ENCODE peak calls at places on chromosomes 3 and 15, in ten cellular contexts. K, Z, G, N, A, H, E, X, I and P are unnamed samples.

GRCh38 chr3:1960506-1960905 is 138.2 kb upstream of the CNTN4 start:
- DNase-seq in X (no peak), A (no peak), Z (no peak), G (no peak), K (no peak), H (no peak), N (no peak), E (no peak), I (no peak), P (no peak)

GRCh38 chr15:52466134-52466701 is 62.5 kb downstream of the MYO5A start:
- DNase-seq in E (no peak), N (no peak), A (peak; percentile 86), K (no peak), Z (peak; percentile 16), G (peak; percentile 76), I (no peak), H (no peak), X (no peak), P (no peak)

GRCh38 chr3:39707314-39707909 is 102.0 kb upstream of the MYRIP start:
- DNase-seq in X (no peak), Z (peak; percentile 59), K (peak; percentile 57), N (no peak), A (no peak), I (peak; percentile 56), E (no peak), G (no peak), H (no peak), P (peak; percentile 42)

GRCh38 chr3:146449076-146449475 is 20.3 kb downstream of the PLSCR2 start:
- DNase-seq in N (no peak), X (no peak), G (no peak), E (no peak), K (no peak), Z (no peak), A (no peak), H (no peak), I (no peak), P (no peak)

GRCh38 chr3:45912435-45912834 is 26.1 kb downstream of the CCR9 start:
- DNase-seq in H (no peak), A (no peak), Z (no peak), N (no peak), E (no peak), I (no peak), X (no peak), K (no peak), G (no peak), P (no peak)

GRCh38 chr15:35381328-35381727 is 164.6 kb downstream of the DPH6 start:
- DNase-seq in Z (no peak), H (no peak), N (no peak), A (no peak), I (no peak), G (no peak), K (no peak), E (no peak), X (no peak), P (no peak)

GRCh38 chr3:15409774-15410173 is 17.6 kb downstream of the METTL6 start:
- DNase-seq in N (no peak), E (no peak), G (no peak), I (no peak), K (no peak), A (no peak), H (no peak), X (no peak), Z (no peak), P (no peak)

GRCh38 chr3:69999191-70000027 is at the start of gene SAMMSON:
- DNase-seq in G (no peak), X (no peak), K (peak; percentile 49), H (no peak), E (peak; percentile 23), N (peak; percentile 20), A (no peak), I (peak; percentile 4), Z (no peak), P (peak; percentile 11)

GRCh38 chr3:133830071-133830470 is 24.5 kb downstream of the SRPRB start:
- DNase-seq in Z (no peak), G (no peak), I (no peak), X (no peak), K (no peak), E (no peak), H (no peak), A (no peak), N (no peak), P (no peak)

GRCh38 chr15:101620645-101621044 is 31.5 kb downstream of the TM2D3 start:
- DNase-seq in X (no peak), E (no peak), G (no peak), A (no peak), H (no peak), K (no peak), Z (peak; percentile 40), N (no peak), I (no peak), P (no peak)

GRCh38 chr3:112640864-112641751 is at the start of gene CCDC80:
- DNase-seq in Z (peak; percentile 73), H (no peak), X (no peak), E (peak; percentile 63), N (peak; percentile 87), A (no peak), G (no peak), K (peak; percentile 97), I (peak; percentile 93), P (peak; percentile 88)
- H3K4me3 ChIP-seq in Z (peak within 1 kb of the TSS; percentile 21), H (peak within 1 kb of the TSS; percentile 73), X (peak within 1 kb of the TSS; percentile 3), E (peak within 1 kb of the TSS; percentile 62), N (peak within 1 kb of the TSS; percentile 85), A (no peak within 1 kb of the TSS), G (peak within 1 kb of the TSS; percentile 52), K (peak within 1 kb of the TSS; percentile 86), I (peak within 1 kb of the TSS; percentile 88), P (peak within 1 kb of the TSS; percentile 49)

GRCh38 chr3:172287811-172288477 is 160.3 kb downstream of the GHSR start:
- DNase-seq in X (no peak), G (no peak), A (no peak), H (no peak), I (no peak), K (no peak), E (no peak), Z (no peak), N (no peak), P (no peak)

GRCh38 chr3:172290457-172290856 is 157.8 kb downstream of the GHSR start:
- DNase-seq in G (no peak), A (no peak), X (no peak), Z (no peak), I (no peak), N (no peak), K (no peak), E (no peak), H (no peak), P (no peak)

GRCh38 chr3:172291650-172292049 is 156.6 kb downstream of the GHSR start:
- DNase-seq in I (no peak), E (no peak), X (no peak), G (no peak), N (no peak), Z (peak; percentile 43), K (no peak), A (no peak), H (no peak), P (no peak)

GRCh38 chr3:172288625-172289024 is 159.6 kb downstream of the GHSR start:
- DNase-seq in A (no peak), N (no peak), H (no peak), I (no peak), K (no peak), Z (no peak), X (no peak), E (no peak), G (no peak), P (no peak)

GRCh38 chr3:172289583-172289982 is 158.7 kb downstream of the GHSR start:
- DNase-seq in A (peak; percentile 1), E (no peak), I (no peak), Z (peak; percentile 31), H (no peak), G (peak; percentile 68), N (no peak), X (no peak), K (no peak), P (no peak)
- TF ChIP-seq CTCF in A (peak; percentile 38), E (peak; percentile 26), I (peak; percentile 21), Z (peak; percentile 24), H (peak; percentile 45), G (peak; percentile 36), N (peak; percentile 24), X (no peak), K (peak; percentile 34), P (peak; percentile 29)

DNA sequence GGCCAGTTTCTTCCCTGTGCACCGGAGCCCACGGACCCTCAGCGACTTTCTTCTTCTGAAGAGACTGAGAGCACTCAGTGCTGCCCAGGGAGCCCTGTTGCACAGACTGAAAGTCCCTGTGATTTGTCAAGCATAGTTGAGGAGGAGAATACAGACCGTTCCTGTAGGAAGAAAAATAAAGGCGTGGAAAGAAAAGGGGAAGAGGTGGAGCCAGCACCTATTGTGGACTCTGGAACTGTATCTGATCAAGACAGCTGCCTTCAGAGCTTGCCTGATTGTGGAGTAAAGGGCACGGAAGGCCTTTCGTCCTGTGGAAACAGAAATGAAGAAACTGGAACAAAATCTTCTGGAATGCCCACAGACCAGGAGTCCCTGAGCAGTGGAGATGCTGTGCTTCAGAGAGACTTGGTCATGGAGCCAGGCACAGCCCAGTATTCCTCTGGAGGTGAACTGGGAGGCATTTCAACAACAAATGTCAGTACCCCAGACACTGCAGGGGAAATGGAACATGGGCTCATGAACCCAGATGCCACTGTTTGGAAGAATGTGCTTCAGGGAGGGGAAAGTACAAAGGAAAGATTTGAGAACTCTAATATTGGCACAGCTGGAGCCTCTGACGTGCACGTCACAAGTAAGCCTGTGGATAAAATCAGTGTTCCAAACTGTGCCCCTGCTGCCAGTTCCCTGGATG is 198.8 kb downstream of the AKAP13 start:
- DNase-seq in N (no peak), I (no peak), Z (no peak), G (peak; percentile 71), H (no peak), X (no peak), A (no peak), K (no peak), E (no peak), P (no peak)
- H3K4me3 ChIP-seq in N (no peak overlapping the region), I (no peak overlapping the region), Z (no peak overlapping the region), G (no peak overlapping the region), H (peak overlapping the region; percentile 62), X (no peak overlapping the region), A (no peak overlapping the region), K (no peak overlapping the region), E (no peak overlapping the region), P (no peak overlapping the region)

DNA sequence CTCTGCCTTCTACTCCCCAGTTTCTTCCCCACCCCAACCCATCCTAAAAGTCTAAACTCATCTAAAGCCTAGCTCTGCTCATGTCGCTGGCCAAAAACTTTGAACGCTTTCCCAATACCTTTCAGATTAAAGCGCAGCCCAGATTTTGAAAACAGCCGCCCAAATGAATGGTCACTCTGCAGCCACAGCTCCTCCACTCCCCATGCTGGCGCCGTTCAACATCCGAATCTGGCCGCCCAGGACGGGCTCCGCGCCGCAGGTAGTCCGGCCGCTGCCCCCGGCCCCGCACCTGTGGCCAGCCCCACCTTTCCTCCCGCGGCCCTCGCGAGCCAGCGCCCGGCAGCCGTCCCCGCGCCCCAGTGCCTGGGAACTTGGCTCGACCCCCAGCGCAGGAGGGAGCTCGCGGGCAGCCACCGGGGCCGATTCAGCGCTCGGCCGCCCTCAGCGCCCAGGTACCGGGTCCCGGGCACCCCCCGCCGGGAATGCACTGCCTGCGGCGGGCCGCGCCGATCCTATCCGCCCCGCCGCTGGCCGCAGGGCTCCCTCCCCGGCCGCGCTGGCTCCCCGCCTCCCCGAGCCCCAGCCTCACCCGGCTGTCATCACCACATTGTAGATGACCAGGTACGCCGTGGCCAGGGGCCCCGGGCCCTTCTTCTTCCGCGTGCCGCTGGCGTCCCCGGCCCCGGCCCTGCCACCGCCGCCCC is 417 bp downstream of the HACD2 start:
- DNase-seq in E (peak; percentile 52), A (no peak), G (peak; percentile 78), N (no peak), Z (peak; percentile 70), K (peak; percentile 19), H (no peak), X (peak; percentile 60), I (no peak), P (peak; percentile 33)
- TF ChIP-seq CTCF in E (no peak), A (no peak), G (no peak), N (no peak), Z (peak; percentile 11), K (no peak), H (no peak), X (peak; percentile 22), I (peak; percentile 4), P (no peak)